ENCODE peak calls at places on chromosomes 13 and 19, in nine cellular contexts. One of them, this sample, is unnamed.
A peak's percentile ranks its signal among the peaks of the same experiment; 100 is the strongest.

GRCh38 chr19:58352760-58353671 is at the start of gene A1BG:
- DNase-seq in thoracic aorta: no peak
- DNase-seq in A549: no peak
- DNase-seq in endothelial cell: no peak
- DNase-seq in fibroblast of the aortic adventitia: no peak
- DNase-seq in colonic mucosa: no peak
- DNase-seq in B cell: no peak
- DNase-seq in stomach: no peak
- DNase-seq in dorsolateral prefrontal cortex: no peak
- DNase-seq in this sample: no peak

GRCh38 chr13:90154311-90154960 is 1193.1 kb upstream of the MIR17HG start:
- DNase-seq in thoracic aorta: no peak
- DNase-seq in A549: no peak
- DNase-seq in endothelial cell: no peak
- DNase-seq in fibroblast of the aortic adventitia: no peak
- DNase-seq in colonic mucosa: no peak
- DNase-seq in B cell: no peak
- DNase-seq in stomach: no peak
- DNase-seq in dorsolateral prefrontal cortex: no peak
- DNase-seq in this sample: no peak

GRCh38 chr19:38039966-38040365 is 133.0 kb downstream of the SIPA1L3 start:
- DNase-seq in thoracic aorta: no peak
- DNase-seq in A549: peak; percentile 86
- DNase-seq in endothelial cell: no peak
- DNase-seq in fibroblast of the aortic adventitia: peak; percentile 60
- DNase-seq in colonic mucosa: no peak
- DNase-seq in B cell: no peak
- DNase-seq in stomach: no peak
- DNase-seq in dorsolateral prefrontal cortex: no peak
- DNase-seq in this sample: no peak

GRCh38 chr19:29645911-29646310 is 19.4 kb upstream of the PLEKHF1 start:
- DNase-seq in thoracic aorta: no peak
- DNase-seq in A549: no peak
- DNase-seq in endothelial cell: no peak
- DNase-seq in fibroblast of the aortic adventitia: peak; percentile 92
- DNase-seq in colonic mucosa: no peak
- DNase-seq in B cell: no peak
- DNase-seq in stomach: peak; percentile 77
- DNase-seq in dorsolateral prefrontal cortex: no peak
- DNase-seq in this sample: no peak

GRCh38 chr19:16315825-16316505 is 8.7 kb upstream of the KLF2 start:
- DNase-seq in thoracic aorta: no peak
- DNase-seq in A549: no peak
- DNase-seq in endothelial cell: no peak
- DNase-seq in fibroblast of the aortic adventitia: peak; percentile 100
- DNase-seq in colonic mucosa: peak; percentile 41
- DNase-seq in B cell: no peak
- DNase-seq in stomach: no peak
- DNase-seq in dorsolateral prefrontal cortex: no peak
- DNase-seq in this sample: no peak

GRCh38 chr13:29577135-29578051 is 18.1 kb downstream of the SLC7A1 start:
- DNase-seq in thoracic aorta: no peak
- DNase-seq in A549: no peak
- DNase-seq in endothelial cell: no peak
- DNase-seq in fibroblast of the aortic adventitia: no peak
- DNase-seq in colonic mucosa: no peak
- DNase-seq in B cell: no peak
- DNase-seq in stomach: no peak
- DNase-seq in dorsolateral prefrontal cortex: peak; percentile 39
- DNase-seq in this sample: no peak

GRCh38 chr19:7004313-7004931 is 16.8 kb downstream of the MBD3L2B start:
- DNase-seq in thoracic aorta: no peak
- DNase-seq in A549: peak; percentile 56
- DNase-seq in endothelial cell: peak; percentile 11
- DNase-seq in fibroblast of the aortic adventitia: peak; percentile 42
- DNase-seq in colonic mucosa: no peak
- DNase-seq in B cell: peak; percentile 44
- DNase-seq in stomach: no peak
- DNase-seq in dorsolateral prefrontal cortex: no peak
- DNase-seq in this sample: peak; percentile 26

GRCh38 chr19:18807861-18808331 is 16.8 kb upstream of the COMP start:
- DNase-seq in thoracic aorta: no peak
- DNase-seq in A549: no peak
- DNase-seq in endothelial cell: no peak
- DNase-seq in fibroblast of the aortic adventitia: peak; percentile 46
- DNase-seq in colonic mucosa: no peak
- DNase-seq in B cell: no peak
- DNase-seq in stomach: no peak
- DNase-seq in dorsolateral prefrontal cortex: no peak
- DNase-seq in this sample: no peak

GRCh38 chr19:10761443-10762242 is 43.8 kb downstream of the DNM2 start:
- DNase-seq in thoracic aorta: no peak
- DNase-seq in A549: no peak
- DNase-seq in endothelial cell: no peak
- DNase-seq in fibroblast of the aortic adventitia: no peak
- DNase-seq in colonic mucosa: peak; percentile 81
- DNase-seq in B cell: no peak
- DNase-seq in stomach: peak; percentile 44
- DNase-seq in dorsolateral prefrontal cortex: no peak
- DNase-seq in this sample: no peak

GRCh38 chr13:29886446-29886845 is 36.0 kb upstream of the UBL3 start:
- DNase-seq in thoracic aorta: no peak
- DNase-seq in A549: no peak
- DNase-seq in endothelial cell: no peak
- DNase-seq in fibroblast of the aortic adventitia: no peak
- DNase-seq in colonic mucosa: no peak
- DNase-seq in B cell: no peak
- DNase-seq in stomach: no peak
- DNase-seq in dorsolateral prefrontal cortex: no peak
- DNase-seq in this sample: no peak

GRCh38 chr19:37227996-37228395 is 10.0 kb downstream of the ZNF383 start:
- DNase-seq in thoracic aorta: no peak
- DNase-seq in A549: peak; percentile 57
- DNase-seq in endothelial cell: peak; percentile 30
- DNase-seq in fibroblast of the aortic adventitia: no peak
- DNase-seq in colonic mucosa: no peak
- DNase-seq in B cell: peak; percentile 39
- DNase-seq in stomach: no peak
- DNase-seq in dorsolateral prefrontal cortex: no peak
- DNase-seq in this sample: peak; percentile 19

DNA sequence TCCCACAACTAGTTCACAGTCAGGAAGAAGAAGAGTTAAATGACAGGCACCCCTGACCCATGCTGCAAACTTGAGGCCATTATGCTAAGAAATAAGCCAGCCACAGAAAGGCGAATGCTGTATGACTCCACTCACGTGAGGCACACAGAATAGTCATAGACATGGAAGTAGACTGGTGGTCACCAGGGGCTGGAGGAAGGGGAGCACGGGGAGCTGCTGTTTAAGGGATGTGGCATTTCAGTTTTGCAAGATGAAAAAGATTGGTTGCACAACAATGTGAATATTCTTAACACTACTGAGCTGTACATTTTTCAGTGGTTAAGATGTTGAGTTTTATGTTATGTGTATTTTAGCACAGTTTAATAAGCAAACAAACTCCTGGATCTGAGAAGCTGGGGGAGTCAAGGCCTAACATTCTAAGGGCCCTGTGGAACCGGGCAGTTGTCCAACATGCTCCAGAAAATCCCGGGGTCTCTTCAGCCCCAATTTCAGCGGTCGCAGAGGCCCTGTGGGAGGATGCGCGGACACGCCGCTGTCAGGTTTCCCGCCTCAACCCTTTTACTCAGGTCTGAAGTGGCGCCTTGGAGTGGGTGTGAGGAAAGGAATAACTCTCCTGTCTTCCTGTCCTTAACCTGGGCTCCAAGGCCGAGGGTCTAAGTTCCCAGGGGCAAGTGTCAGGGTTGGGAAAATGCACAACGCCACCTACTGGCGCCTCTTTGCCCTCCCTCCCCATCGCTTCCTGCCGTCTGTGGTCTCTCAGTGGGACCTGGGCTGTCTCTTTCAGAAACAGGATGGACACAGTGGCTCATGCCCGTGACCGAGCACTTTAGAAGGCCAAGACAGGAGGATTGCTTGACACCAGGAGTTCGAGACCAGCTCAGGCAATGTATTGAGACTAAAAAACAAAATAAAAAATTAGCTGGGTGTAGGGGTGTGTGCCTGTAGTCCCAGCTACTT is 4.4 kb upstream of the TMEM272 start:
- DNase-seq in thoracic aorta: no peak
- DNase-seq in A549: peak; percentile 14
- DNase-seq in endothelial cell: peak; percentile 65
- DNase-seq in fibroblast of the aortic adventitia: no peak
- DNase-seq in colonic mucosa: peak; percentile 26
- DNase-seq in B cell: peak; percentile 41
- DNase-seq in stomach: no peak
- DNase-seq in dorsolateral prefrontal cortex: no peak
- DNase-seq in this sample: no peak
- TF ChIP-seq CTCF in thoracic aorta: no peak
- TF ChIP-seq CTCF in A549: peak; percentile 33
- TF ChIP-seq CTCF in endothelial cell: peak; percentile 73
- TF ChIP-seq CTCF in fibroblast of the aortic adventitia: peak; percentile 52
- TF ChIP-seq CTCF in colonic mucosa: peak; percentile 34
- TF ChIP-seq CTCF in B cell: peak; percentile 61
- TF ChIP-seq CTCF in stomach: no peak
- TF ChIP-seq CTCF in dorsolateral prefrontal cortex: no peak
- TF ChIP-seq CTCF in this sample: peak; percentile 44

DNA sequence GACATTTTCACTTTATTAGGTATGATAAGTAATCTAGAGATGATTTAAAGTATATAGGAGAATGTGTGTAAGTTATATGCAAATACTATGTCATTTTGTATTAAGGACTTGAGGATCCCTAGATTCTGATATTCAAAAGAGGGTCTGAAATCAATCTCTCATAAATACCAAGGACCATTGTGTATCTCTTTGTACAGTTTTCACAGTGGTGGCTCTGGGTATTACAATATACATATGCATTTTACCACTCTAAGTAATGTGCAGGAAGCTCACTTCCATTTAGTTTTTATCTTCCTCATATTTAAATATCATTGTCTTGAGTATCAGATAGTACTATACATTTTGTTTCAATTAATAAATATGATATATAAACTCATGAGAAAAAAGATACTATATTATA is 862.6 kb upstream of the PCDH20 start:
- DNase-seq in thoracic aorta: no peak
- DNase-seq in A549: no peak
- DNase-seq in endothelial cell: no peak
- DNase-seq in fibroblast of the aortic adventitia: no peak
- DNase-seq in colonic mucosa: no peak
- DNase-seq in B cell: no peak
- DNase-seq in stomach: no peak
- DNase-seq in dorsolateral prefrontal cortex: no peak
- DNase-seq in this sample: no peak
- TF ChIP-seq CTCF in thoracic aorta: no peak
- TF ChIP-seq CTCF in A549: no peak
- TF ChIP-seq CTCF in endothelial cell: peak; percentile 43
- TF ChIP-seq CTCF in fibroblast of the aortic adventitia: no peak
- TF ChIP-seq CTCF in colonic mucosa: no peak
- TF ChIP-seq CTCF in B cell: no peak
- TF ChIP-seq CTCF in stomach: no peak
- TF ChIP-seq CTCF in dorsolateral prefrontal cortex: peak; percentile 15
- TF ChIP-seq CTCF in this sample: no peak

GRCh38 chr19:12495002-12495802 is 10.6 kb upstream of the ZNF709 start:
- DNase-seq in thoracic aorta: peak; percentile 88
- DNase-seq in A549: peak; percentile 42
- DNase-seq in endothelial cell: peak; percentile 86
- DNase-seq in fibroblast of the aortic adventitia: peak; percentile 62
- DNase-seq in colonic mucosa: peak; percentile 97
- DNase-seq in B cell: peak; percentile 93
- DNase-seq in stomach: peak; percentile 97
- DNase-seq in dorsolateral prefrontal cortex: peak; percentile 97
- DNase-seq in this sample: peak; percentile 75
- TF ChIP-seq CTCF in thoracic aorta: peak; percentile 34
- TF ChIP-seq CTCF in A549: no peak
- TF ChIP-seq CTCF in endothelial cell: no peak
- TF ChIP-seq CTCF in fibroblast of the aortic adventitia: peak; percentile 8
- TF ChIP-seq CTCF in colonic mucosa: no peak
- TF ChIP-seq CTCF in B cell: peak; percentile 56
- TF ChIP-seq CTCF in stomach: no peak
- TF ChIP-seq CTCF in dorsolateral prefrontal cortex: peak; percentile 63
- TF ChIP-seq CTCF in this sample: peak; percentile 63

GRCh38 chr19:42297034-42297433 is 4.9 kb upstream of the PRR19 start:
- DNase-seq in thoracic aorta: no peak
- DNase-seq in A549: no peak
- DNase-seq in endothelial cell: no peak
- DNase-seq in fibroblast of the aortic adventitia: no peak
- DNase-seq in colonic mucosa: no peak
- DNase-seq in B cell: no peak
- DNase-seq in stomach: no peak
- DNase-seq in dorsolateral prefrontal cortex: no peak
- DNase-seq in this sample: no peak

GRCh38 chr19:42294471-42295137 is 7.3 kb upstream of the PRR19 start:
- DNase-seq in thoracic aorta: no peak
- DNase-seq in A549: no peak
- DNase-seq in endothelial cell: no peak
- DNase-seq in fibroblast of the aortic adventitia: no peak
- DNase-seq in colonic mucosa: no peak
- DNase-seq in B cell: no peak
- DNase-seq in stomach: no peak
- DNase-seq in dorsolateral prefrontal cortex: no peak
- DNase-seq in this sample: no peak

GRCh38 chr19:42295342-42295741 is 6.6 kb upstream of the PRR19 start:
- DNase-seq in thoracic aorta: no peak
- DNase-seq in A549: no peak
- DNase-seq in endothelial cell: no peak
- DNase-seq in fibroblast of the aortic adventitia: no peak
- DNase-seq in colonic mucosa: no peak
- DNase-seq in B cell: no peak
- DNase-seq in stomach: no peak
- DNase-seq in dorsolateral prefrontal cortex: no peak
- DNase-seq in this sample: no peak

GRCh38 chr19:42293966-42294365 is 8.0 kb upstream of the PRR19 start:
- DNase-seq in thoracic aorta: no peak
- DNase-seq in A549: no peak
- DNase-seq in endothelial cell: no peak
- DNase-seq in fibroblast of the aortic adventitia: no peak
- DNase-seq in colonic mucosa: no peak
- DNase-seq in B cell: no peak
- DNase-seq in stomach: no peak
- DNase-seq in dorsolateral prefrontal cortex: no peak
- DNase-seq in this sample: no peak

DNA sequence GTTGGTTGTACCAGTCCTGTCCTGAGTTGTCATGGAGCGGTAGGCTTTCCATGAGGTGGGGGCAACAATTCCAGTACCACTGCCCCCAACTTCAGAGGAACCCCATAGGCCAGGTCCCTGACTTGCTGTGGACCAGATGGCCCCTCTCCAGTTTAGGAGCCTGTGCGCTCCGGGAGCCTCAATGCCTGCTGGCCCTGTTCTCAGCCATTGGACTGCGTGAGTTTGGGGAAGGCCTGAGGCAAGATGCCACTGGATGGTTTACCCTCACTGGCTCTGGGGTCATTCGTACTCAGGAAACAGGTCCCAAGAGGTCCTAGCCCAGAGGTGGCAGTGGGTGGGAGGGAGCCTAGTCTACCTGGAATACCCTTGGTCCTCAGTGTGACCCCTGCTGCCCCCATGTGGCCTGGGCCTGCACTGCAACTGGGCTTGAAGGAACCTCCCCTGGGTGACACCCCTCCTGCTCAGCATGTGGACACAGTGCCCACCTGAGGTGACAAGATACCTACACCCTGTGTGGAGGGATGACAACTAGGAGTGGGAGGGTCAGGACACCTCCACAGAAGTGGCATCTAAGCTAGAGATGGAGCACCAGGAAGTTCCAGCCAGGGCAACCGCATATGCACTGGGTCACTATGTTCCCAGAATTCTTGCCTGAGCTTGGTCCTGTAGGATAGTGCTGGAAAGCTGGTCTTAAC is 6.0 kb upstream of the PRR19 start:
- DNase-seq in thoracic aorta: no peak
- DNase-seq in A549: peak; percentile 86
- DNase-seq in endothelial cell: peak; percentile 93
- DNase-seq in fibroblast of the aortic adventitia: peak; percentile 58
- DNase-seq in colonic mucosa: peak; percentile 93
- DNase-seq in B cell: peak; percentile 89
- DNase-seq in stomach: peak; percentile 87
- DNase-seq in dorsolateral prefrontal cortex: peak; percentile 81
- DNase-seq in this sample: no peak
- TF ChIP-seq CTCF in thoracic aorta: peak; percentile 96
- TF ChIP-seq CTCF in A549: peak; percentile 98
- TF ChIP-seq CTCF in endothelial cell: peak; percentile 82
- TF ChIP-seq CTCF in fibroblast of the aortic adventitia: peak; percentile 97
- TF ChIP-seq CTCF in colonic mucosa: peak; percentile 94
- TF ChIP-seq CTCF in B cell: peak; percentile 91
- TF ChIP-seq CTCF in stomach: no peak
- TF ChIP-seq CTCF in dorsolateral prefrontal cortex: peak; percentile 53
- TF ChIP-seq CTCF in this sample: peak; percentile 68

This sample was measured in LNCaP clone FGC.